ENCODE peak calls at places on chromosome 4, in five cellular contexts. N is HEK293T, K is HCT116, O is K562, A is H1. W is an unnamed sample.

GRCh38 chr4:16034010-16034829 is 49.6 kb downstream of the PROM1 start:
- DNase-seq in O (no peak), K (no peak), N (no peak), A (no peak), W (no peak)

GRCh38 chr4:88697588-88698329 is at the start of gene NAP1L5:
- DNase-seq in O (peak), N (no peak), A (no peak), K (peak), W (peak)

GRCh38 chr4:127370495-127371069 is 262.2 kb upstream of the INTU start:
- DNase-seq in K (no peak), N (no peak), A (no peak), O (peak), W (no peak)

GRCh38 chr4:929096-929765 is 2.9 kb downstream of the GAK start:
- DNase-seq in K (no peak), A (no peak), N (no peak), O (no peak), W (no peak)

GRCh38 chr4:139247241-139247640 is 32.8 kb downstream of the MGARP start:
- DNase-seq in N (no peak), A (no peak), K (no peak), O (no peak), W (no peak)

GRCh38 chr4:75490155-75490554 is 24.0 kb downstream of the RCHY1 start:
- DNase-seq in A (no peak), K (no peak), N (no peak), O (no peak), W (no peak)

GRCh38 chr4:86846921-86847320 is 2.3 kb downstream of the SLC10A6 start:
- DNase-seq in N (no peak), A (no peak), K (no peak), O (no peak), W (no peak)

GRCh38 chr4:84966382-84967291 is at the start of gene WDFY3:
- DNase-seq in N (peak), A (peak), O (peak), K (peak), W (peak)

GRCh38 chr4:81422591-81422990 is 49.1 kb downstream of the RASGEF1B start:
- DNase-seq in A (no peak), K (no peak), N (no peak), O (no peak), W (no peak)

GRCh38 chr4:162793571-162793970 is 373.1 kb downstream of the NAF1 start:
- DNase-seq in A (no peak), N (no peak), K (no peak), O (no peak), W (no peak)

GRCh38 chr4:96742332-96743014 is 902.6 kb downstream of the PDHA2 start:
- DNase-seq in O (no peak), N (no peak), A (no peak), K (no peak), W (no peak)

GRCh38 chr4:143618811-143619210 is 81.7 kb downstream of the FREM3 start:
- DNase-seq in N (no peak), K (no peak), O (no peak), A (no peak), W (no peak)

GRCh38 chr4:185672618-185673017 is 137.3 kb upstream of the PDLIM3 start:
- DNase-seq in A (no peak), O (no peak), N (no peak), K (no peak), W (no peak)

GRCh38 chr4:142365386-142365785 is 480.7 kb downstream of the INPP4B start:
- DNase-seq in O (no peak), N (no peak), A (no peak), K (no peak), W (no peak)

GRCh38 chr4:156686120-156686519 is 285.5 kb downstream of the PDGFC start:
- DNase-seq in A (no peak), K (no peak), N (no peak), O (no peak), W (no peak)

GRCh38 chr4:177448850-177449249 is 6.6 kb upstream of the AGA start:
- DNase-seq in A (no peak), K (no peak), O (no peak), N (no peak), W (no peak)

GRCh38 chr4:146029147-146029546 is 90.5 kb upstream of the ZNF827 start:
- DNase-seq in K (no peak), N (no peak), A (no peak), O (no peak), W (no peak)

GRCh38 chr4:129852434-129852833 is 756.5 kb downstream of the C4orf33 start:
- DNase-seq in A (no peak), K (no peak), N (no peak), O (no peak), W (no peak)

GRCh38 chr4:101711590-101712255 is 78.8 kb upstream of the BANK1 start:
- DNase-seq in N (no peak), O (no peak), K (no peak), A (no peak), W (no peak)

GRCh38 chr4:31045724-31046318 is 325.7 kb downstream of the PCDH7 start:
- DNase-seq in N (peak), O (peak), K (no peak), A (no peak), W (peak)

GRCh38 chr4:183504930-183505555 is at the start of gene ING2:
- DNase-seq in O (peak), A (no peak), K (peak), N (peak), W (no peak)

GRCh38 chr4:73707269-73707875 is 33.0 kb upstream of the CXCL8 start:
- DNase-seq in A (no peak), O (no peak), K (no peak), N (no peak), W (no peak)

GRCh38 chr4:109733728-109734127 is 3.9 kb upstream of the PLA2G12A start:
- DNase-seq in K (no peak), O (peak), N (no peak), A (no peak), W (no peak)

GRCh38 chr4:109739547-109739946 is 9.7 kb upstream of the PLA2G12A start:
- DNase-seq in K (no peak), O (no peak), A (no peak), N (no peak), W (no peak)

GRCh38 chr4:109738104-109738872 is 8.4 kb upstream of the PLA2G12A start:
- DNase-seq in K (no peak), N (no peak), O (no peak), A (no peak), W (no peak)

GRCh38 chr4:109730294-109731051 is 603 bp upstream of the PLA2G12A start:
- DNase-seq in K (no peak), O (peak), A (peak), N (peak), W (peak)

DNA sequence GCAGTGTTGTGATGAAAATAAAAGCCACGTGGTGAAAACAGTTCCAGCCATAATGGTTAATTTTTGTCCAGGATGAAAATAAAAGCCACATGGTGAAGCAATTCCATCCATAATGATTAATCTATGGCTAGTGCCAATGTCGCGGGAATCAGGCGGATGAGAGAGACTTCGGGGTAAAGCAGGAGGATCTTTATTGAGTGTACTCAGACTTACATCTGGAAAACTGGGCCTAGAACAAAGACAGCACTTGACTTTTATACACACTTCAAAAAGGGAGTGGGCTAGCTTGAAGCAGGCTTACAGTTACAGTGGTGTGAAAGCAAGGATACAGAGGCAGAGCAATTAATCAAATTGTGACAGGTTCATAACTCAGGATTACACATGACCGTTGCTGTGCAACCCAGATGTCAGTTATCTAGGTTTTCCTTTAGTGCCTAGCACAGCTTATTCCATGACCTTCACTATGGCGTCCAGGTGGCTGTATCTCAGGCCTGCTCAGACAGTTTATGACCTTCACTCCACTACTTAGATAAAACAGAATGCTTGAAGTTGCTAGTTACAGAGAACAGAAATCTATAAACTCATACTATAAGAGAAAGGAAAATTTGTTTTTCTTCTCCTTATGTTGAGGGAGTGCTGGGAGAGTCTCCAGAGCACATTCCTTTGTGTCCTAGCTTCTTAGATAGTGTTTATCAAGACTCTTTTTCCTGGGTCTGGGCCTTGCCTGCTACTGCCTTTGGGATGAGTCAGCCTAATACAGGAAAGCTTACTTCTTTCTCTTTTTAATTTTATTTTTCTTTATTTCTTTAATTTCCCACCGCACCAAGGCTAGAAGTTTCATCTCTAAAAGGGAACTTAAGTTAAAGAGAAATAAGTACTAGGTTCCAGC is 5.9 kb upstream of the PLA2G12A start:
- DNase-seq in O (peak), A (no peak), K (no peak), N (no peak), W (no peak)
- TF ChIP-seq SP1 in O (peak), A (no peak), K (no peak), N (no peak), W (no peak)

DNA sequence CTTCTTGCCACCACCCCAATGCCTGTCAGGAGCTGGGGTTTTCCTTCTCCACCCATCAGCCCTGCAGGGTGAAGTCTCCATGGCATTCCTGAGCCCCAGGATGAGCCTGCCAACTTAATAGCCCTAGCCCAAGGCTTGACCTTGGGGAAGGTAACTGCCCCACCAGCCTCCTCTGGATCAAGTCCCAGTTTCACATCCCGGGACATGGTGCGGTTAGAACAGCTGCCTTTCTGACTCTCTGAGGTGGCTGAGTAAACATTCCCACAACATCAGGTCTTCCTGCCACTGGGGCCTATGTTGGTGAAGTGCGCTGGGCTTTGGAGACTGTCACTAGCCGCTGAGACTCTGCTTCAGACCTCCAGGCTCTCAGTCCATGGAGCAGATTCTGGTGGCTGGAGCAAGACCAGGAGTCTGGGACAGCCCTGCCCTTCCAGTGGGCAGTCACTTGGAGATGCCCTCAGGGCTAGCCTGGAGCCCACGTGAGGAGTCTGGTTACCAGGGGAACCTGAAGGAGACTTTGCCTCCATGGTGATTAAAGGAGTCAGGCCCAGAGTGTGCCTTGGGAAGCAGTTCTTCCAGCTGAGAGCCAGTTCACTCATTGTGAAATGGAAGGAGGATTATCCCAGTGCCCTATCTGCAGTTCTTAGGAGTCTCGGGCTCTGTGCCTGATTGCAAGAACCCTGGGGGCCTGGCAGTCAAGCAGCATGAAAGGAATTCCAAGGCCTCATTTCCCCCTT is 56.8 kb downstream of the SMIM20 start:
- DNase-seq in N (no peak), O (no peak), A (no peak), K (no peak), W (no peak)
- TF ChIP-seq SP1 in N (no peak), O (no peak), A (no peak), K (no peak), W (no peak)

DNA sequence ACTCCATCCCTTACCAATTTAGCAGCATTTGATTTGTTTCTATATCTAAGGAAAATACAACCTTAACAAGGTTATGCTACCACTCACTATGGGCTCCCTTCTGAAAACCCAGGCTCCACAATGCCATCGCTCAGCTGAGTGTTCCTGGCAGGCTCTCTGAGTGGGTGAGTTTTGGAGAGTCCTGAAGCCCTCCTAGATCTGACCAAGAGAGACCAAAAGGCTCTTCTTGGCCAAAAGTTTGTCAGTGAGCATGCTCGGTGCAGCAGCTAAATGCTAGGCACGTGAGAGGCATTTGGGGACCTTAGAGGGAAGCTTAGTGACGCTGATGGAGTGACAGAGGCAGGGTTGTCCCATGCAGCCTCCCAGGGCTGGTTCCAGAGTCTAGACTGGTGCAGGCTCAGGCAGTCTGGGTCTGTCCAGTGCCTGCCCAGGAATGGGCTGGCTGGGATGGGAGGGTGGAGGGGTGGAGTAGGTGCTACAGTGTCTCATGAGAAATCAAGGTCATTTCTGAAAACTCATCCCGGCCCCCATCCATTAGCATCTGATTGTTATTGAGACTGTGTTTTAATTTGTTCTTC is 346.8 kb downstream of the NR3C2 start:
- DNase-seq in A (no peak), O (no peak), N (no peak), K (no peak), W (no peak)
- TF ChIP-seq SP1 in A (no peak), O (no peak), N (no peak), K (no peak), W (no peak)

DNA sequence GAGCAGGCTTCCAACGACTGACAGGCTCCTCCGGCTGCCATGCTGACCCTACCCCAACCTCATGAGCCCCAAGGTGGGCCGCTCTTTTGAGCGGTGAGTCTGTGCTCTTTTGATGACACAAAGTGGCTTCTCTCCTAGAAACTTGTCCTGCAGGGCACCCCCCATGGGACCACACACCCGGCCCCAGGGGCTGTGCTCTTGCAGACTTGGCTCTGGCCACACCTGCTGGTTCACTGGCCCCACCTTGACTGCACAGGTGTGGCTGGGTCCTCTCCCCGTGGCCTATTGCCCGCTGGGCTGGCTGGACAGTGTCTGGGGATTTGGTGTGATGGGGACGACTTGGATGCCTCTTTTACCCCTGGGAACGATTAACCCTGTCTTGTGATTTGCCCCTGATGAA is 1.5 kb upstream of the CPZ start:
- DNase-seq in O (no peak), A (no peak), K (no peak), N (no peak), W (no peak)
- TF ChIP-seq SP1 in O (no peak), A (no peak), K (no peak), N (no peak), W (no peak)

GRCh38 chr4:114108869-114109268 is 129.4 kb upstream of the ARSJ start:
- DNase-seq in A (no peak), O (no peak), N (no peak), K (peak), W (no peak)
- TF ChIP-seq SP1 in A (no peak), O (no peak), N (no peak), K (no peak), W (no peak)

GRCh38 chr4:153222162-153222789 is 18.0 kb downstream of the TRIM2 start:
- DNase-seq in A (no peak), N (peak), K (no peak), O (no peak), W (peak)
- TF ChIP-seq SP1 in A (no peak), N (no peak), K (no peak), O (no peak), W (no peak)

GRCh38 chr4:149264093-149264733 is 551.4 kb downstream of the IQCM start:
- DNase-seq in O (peak), A (no peak), N (peak), K (peak), W (peak)
- TF ChIP-seq SP1 in O (no peak), A (no peak), N (no peak), K (no peak), W (no peak)

GRCh38 chr4:94880976-94881375 is 123.2 kb downstream of the BMPR1B start:
- DNase-seq in O (no peak), N (no peak), K (no peak), A (no peak), W (no peak)
- TF ChIP-seq SP1 in O (no peak), N (no peak), K (no peak), A (no peak), W (no peak)

GRCh38 chr4:77617203-77617602 is 11.6 kb downstream of the CXCL13 start:
- DNase-seq in A (no peak), O (no peak), N (no peak), K (no peak), W (no peak)
- TF ChIP-seq SP1 in A (no peak), O (no peak), N (no peak), K (no peak), W (no peak)